ENCODE peak calls at places on chromosome 20, in seven cellular contexts. One of them, this sample, is unnamed.

GRCh38 chr20:35437599-35437998 is 429 bp downstream of the GDF5 start:
- DNase-seq in activated naive CD8-positive, alpha-beta T cell treated with anti-CD3 and anti-CD28 coated beads, Interleukin-2, amount 50 U/mL, for 16 hours: no peak
- DNase-seq in fibroblast of the conjunctiva: no peak
- DNase-seq in AG10803: no peak
- DNase-seq in ELR: no peak
- DNase-seq in activated CD8-positive, alpha-beta memory T cell treated with anti-CD3 and anti-CD28 coated beads for 48 hours: no peak
- DNase-seq in NCI-H2029: no peak
- DNase-seq in this sample: no peak

GRCh38 chr20:31962741-31963140 is 5.2 kb upstream of the XKR7 start:
- DNase-seq in activated naive CD8-positive, alpha-beta T cell treated with anti-CD3 and anti-CD28 coated beads, Interleukin-2, amount 50 U/mL, for 16 hours: no peak
- DNase-seq in fibroblast of the conjunctiva: no peak
- DNase-seq in AG10803: no peak
- DNase-seq in ELR: no peak
- DNase-seq in activated CD8-positive, alpha-beta memory T cell treated with anti-CD3 and anti-CD28 coated beads for 48 hours: no peak
- DNase-seq in NCI-H2029: no peak
- DNase-seq in this sample: no peak

GRCh38 chr20:11995750-11996567 is 78.3 kb downstream of the BTBD3 start:
- DNase-seq in activated naive CD8-positive, alpha-beta T cell treated with anti-CD3 and anti-CD28 coated beads, Interleukin-2, amount 50 U/mL, for 16 hours: no peak
- DNase-seq in fibroblast of the conjunctiva: no peak
- DNase-seq in AG10803: peak
- DNase-seq in ELR: no peak
- DNase-seq in activated CD8-positive, alpha-beta memory T cell treated with anti-CD3 and anti-CD28 coated beads for 48 hours: no peak
- DNase-seq in NCI-H2029: no peak
- DNase-seq in this sample: no peak

GRCh38 chr20:34522969-34523871 is 7.0 kb downstream of the DYNLRB1 start:
- DNase-seq in activated naive CD8-positive, alpha-beta T cell treated with anti-CD3 and anti-CD28 coated beads, Interleukin-2, amount 50 U/mL, for 16 hours: peak
- DNase-seq in fibroblast of the conjunctiva: no peak
- DNase-seq in AG10803: peak
- DNase-seq in ELR: peak
- DNase-seq in activated CD8-positive, alpha-beta memory T cell treated with anti-CD3 and anti-CD28 coated beads for 48 hours: no peak
- DNase-seq in NCI-H2029: peak
- DNase-seq in this sample: peak

GRCh38 chr20:8787090-8787489 is 281.8 kb upstream of the PLCB4 start:
- DNase-seq in activated naive CD8-positive, alpha-beta T cell treated with anti-CD3 and anti-CD28 coated beads, Interleukin-2, amount 50 U/mL, for 16 hours: no peak
- DNase-seq in fibroblast of the conjunctiva: no peak
- DNase-seq in AG10803: no peak
- DNase-seq in ELR: no peak
- DNase-seq in activated CD8-positive, alpha-beta memory T cell treated with anti-CD3 and anti-CD28 coated beads for 48 hours: no peak
- DNase-seq in NCI-H2029: no peak
- DNase-seq in this sample: no peak

GRCh38 chr20:22684072-22684762 is 99.8 kb upstream of the FOXA2 start:
- DNase-seq in activated naive CD8-positive, alpha-beta T cell treated with anti-CD3 and anti-CD28 coated beads, Interleukin-2, amount 50 U/mL, for 16 hours: no peak
- DNase-seq in fibroblast of the conjunctiva: peak
- DNase-seq in AG10803: peak
- DNase-seq in ELR: peak
- DNase-seq in activated CD8-positive, alpha-beta memory T cell treated with anti-CD3 and anti-CD28 coated beads for 48 hours: peak
- DNase-seq in NCI-H2029: peak
- DNase-seq in this sample: peak

GRCh38 chr20:625360-625932 is 15.3 kb upstream of the TCF15 start:
- DNase-seq in activated naive CD8-positive, alpha-beta T cell treated with anti-CD3 and anti-CD28 coated beads, Interleukin-2, amount 50 U/mL, for 16 hours: no peak
- DNase-seq in fibroblast of the conjunctiva: no peak
- DNase-seq in AG10803: no peak
- DNase-seq in ELR: no peak
- DNase-seq in activated CD8-positive, alpha-beta memory T cell treated with anti-CD3 and anti-CD28 coated beads for 48 hours: no peak
- DNase-seq in NCI-H2029: no peak
- DNase-seq in this sample: no peak

GRCh38 chr20:33272155-33272873 is 10.7 kb upstream of the BPIFB1 start:
- DNase-seq in activated naive CD8-positive, alpha-beta T cell treated with anti-CD3 and anti-CD28 coated beads, Interleukin-2, amount 50 U/mL, for 16 hours: no peak
- DNase-seq in fibroblast of the conjunctiva: no peak
- DNase-seq in AG10803: no peak
- DNase-seq in ELR: no peak
- DNase-seq in activated CD8-positive, alpha-beta memory T cell treated with anti-CD3 and anti-CD28 coated beads for 48 hours: no peak
- DNase-seq in NCI-H2029: no peak
- DNase-seq in this sample: no peak

GRCh38 chr20:32368930-32369329 is 10.8 kb downstream of the ASXL1 start:
- DNase-seq in activated naive CD8-positive, alpha-beta T cell treated with anti-CD3 and anti-CD28 coated beads, Interleukin-2, amount 50 U/mL, for 16 hours: no peak
- DNase-seq in fibroblast of the conjunctiva: no peak
- DNase-seq in AG10803: peak
- DNase-seq in ELR: peak
- DNase-seq in activated CD8-positive, alpha-beta memory T cell treated with anti-CD3 and anti-CD28 coated beads for 48 hours: no peak
- DNase-seq in NCI-H2029: no peak
- DNase-seq in this sample: no peak

GRCh38 chr20:17852323-17852722 is 116.3 kb downstream of the SNX5 start:
- DNase-seq in activated naive CD8-positive, alpha-beta T cell treated with anti-CD3 and anti-CD28 coated beads, Interleukin-2, amount 50 U/mL, for 16 hours: no peak
- DNase-seq in fibroblast of the conjunctiva: no peak
- DNase-seq in AG10803: no peak
- DNase-seq in ELR: no peak
- DNase-seq in activated CD8-positive, alpha-beta memory T cell treated with anti-CD3 and anti-CD28 coated beads for 48 hours: no peak
- DNase-seq in NCI-H2029: no peak
- DNase-seq in this sample: no peak